ENCODE peak calls at places on chromosome 17, in nine cellular contexts. Y is effector memory CD4-positive, alpha-beta T cell; X is fibroblast of mammary gland; T is NB4; E is GM12865; F is cardiac muscle cell; U is stomach; Z is HAP-1; V is fibroblast of lung. P is an unnamed sample.

GRCh38 chr17:41666336-41666680 is 22.4 kb upstream of the EIF1 start:
- DNase-seq in V (peak; percentile 46), Y (peak; percentile 76), E (peak; percentile 91), Z (peak; percentile 36), T (peak; percentile 36), U (no peak), X (peak; percentile 41), F (no peak), P (no peak)

GRCh38 chr17:41680426-41681040 is 8.2 kb upstream of the EIF1 start:
- DNase-seq in E (no peak), T (no peak), U (no peak), F (no peak), X (no peak), Y (no peak), V (no peak), Z (no peak), P (no peak)

GRCh38 chr17:76688165-76688622 is 22.6 kb downstream of the MXRA7 start:
- DNase-seq in F (no peak), Z (no peak), X (no peak), T (no peak), Y (no peak), U (no peak), E (no peak), V (no peak), P (no peak)

GRCh38 chr17:47320879-47321502 is 2.8 kb upstream of the EFCAB13 start:
- DNase-seq in T (no peak), Z (no peak), X (no peak), U (no peak), F (no peak), E (no peak), V (no peak), Y (no peak), P (no peak)

GRCh38 chr17:72392056-72393010 is 271.5 kb downstream of the SOX9 start:
- DNase-seq in V (peak; percentile 88), U (no peak), T (peak; percentile 32), Y (no peak), X (peak; percentile 96), E (peak; percentile 87), F (no peak), Z (no peak), P (no peak)

GRCh38 chr17:50043290-50044148 is 12.4 kb upstream of the ITGA3 start:
- DNase-seq in T (no peak), E (no peak), Z (no peak), V (no peak), X (peak; percentile 23), Y (no peak), F (no peak), U (peak; percentile 69), P (no peak)

GRCh38 chr17:8152112-8152775 is at the start of gene PER1:
- DNase-seq in X (peak; percentile 97), V (peak; percentile 98), Y (peak; percentile 86), Z (peak; percentile 90), T (peak; percentile 93), U (peak; percentile 97), E (peak; percentile 94), F (peak; percentile 96), P (peak; percentile 94)

GRCh38 chr17:61701978-61702377 is 111.0 kb upstream of the NACA2 start:
- DNase-seq in U (no peak), E (no peak), Y (no peak), V (no peak), X (no peak), T (no peak), Z (no peak), F (no peak), P (no peak)

GRCh38 chr17:57357392-57357784 is 101.1 kb downstream of the MSI2 start:
- DNase-seq in U (peak; percentile 91), E (peak; percentile 63), Y (no peak), X (no peak), F (peak; percentile 27), V (no peak), T (no peak), Z (peak; percentile 11), P (no peak)

GRCh38 chr17:19363460-19364035 is 1.0 kb upstream of the B9D1 start:
- DNase-seq in E (no peak), U (no peak), V (no peak), Z (no peak), Y (no peak), T (no peak), F (no peak), X (no peak), P (no peak)

GRCh38 chr17:71970312-71970711 is 150.5 kb upstream of the SOX9 start:
- DNase-seq in F (no peak), V (no peak), U (no peak), T (no peak), E (peak; percentile 22), X (peak; percentile 43), Z (no peak), Y (no peak), P (no peak)

GRCh38 chr17:9199474-9200196 is 178.3 kb downstream of the NTN1 start:
- DNase-seq in X (peak; percentile 48), Z (no peak), F (no peak), Y (no peak), U (no peak), T (no peak), V (no peak), E (peak; percentile 5), P (no peak)

GRCh38 chr17:4815043-4815675 is 8.2 kb downstream of the PLD2 start:
- DNase-seq in Z (no peak), T (no peak), X (no peak), E (no peak), V (no peak), U (no peak), Y (no peak), F (no peak), P (no peak)

GRCh38 chr17:2020721-2021120 is 4.4 kb downstream of the RTN4RL1 start:
- DNase-seq in Z (no peak), F (no peak), X (no peak), E (no peak), T (no peak), Y (no peak), V (no peak), U (no peak), P (no peak)

GRCh38 chr17:7523033-7523432 is 25.8 kb upstream of the TNFSF12 start:
- DNase-seq in X (peak; percentile 20), T (peak; percentile 39), Z (peak; percentile 80), V (peak; percentile 17), E (peak; percentile 50), Y (no peak), U (peak; percentile 43), F (no peak), P (peak; percentile 52)

GRCh38 chr17:29594441-29595090 is 1.6 kb downstream of the ANKRD13B start:
- DNase-seq in X (no peak), E (no peak), Z (no peak), F (no peak), V (no peak), Y (no peak), U (no peak), T (no peak), P (no peak)

GRCh38 chr17:8123695-8124349 is at the start of gene HES7:
- DNase-seq in T (peak; percentile 14), F (peak; percentile 50), V (peak; percentile 49), E (no peak), Z (peak; percentile 78), X (no peak), Y (no peak), U (no peak), P (no peak)

GRCh38 chr17:6482105-6482455 is 37.8 kb downstream of the PIMREG start:
- DNase-seq in X (no peak), E (no peak), F (no peak), T (no peak), U (no peak), V (no peak), Y (no peak), Z (no peak), P (no peak)

GRCh38 chr17:4703330-4703691 is 626 bp downstream of the PELP1 start:
- DNase-seq in V (no peak), E (no peak), X (no peak), F (no peak), Y (no peak), Z (no peak), U (no peak), T (no peak), P (no peak)

GRCh38 chr17:49985310-49985990 is 9.6 kb downstream of the DLX3 start:
- DNase-seq in E (no peak), F (no peak), Y (no peak), T (peak; percentile 50), V (no peak), U (no peak), Z (no peak), X (no peak), P (no peak)

DNA sequence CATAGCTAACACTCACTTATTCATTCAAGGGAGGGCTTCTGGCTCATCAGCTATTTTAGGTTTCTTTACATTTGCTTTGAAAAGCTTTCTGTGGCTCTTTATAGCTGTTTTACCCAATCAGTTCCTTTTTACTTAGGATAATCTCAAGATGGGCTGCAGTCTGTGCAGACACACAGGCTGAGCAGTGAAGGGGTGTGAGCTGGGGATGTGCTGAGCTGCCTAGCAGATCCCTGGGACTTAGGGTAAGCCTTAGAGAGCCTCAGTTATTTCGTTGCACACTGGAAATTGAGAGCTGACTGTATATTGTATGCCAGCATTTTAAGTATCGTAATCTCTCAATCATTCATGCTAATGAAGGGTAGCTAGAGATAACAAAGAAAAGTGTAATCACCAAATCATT is 30.2 kb upstream of the NOL11 start:
- DNase-seq in F (no peak), U (no peak), T (no peak), Y (no peak), E (no peak), X (no peak), V (no peak), Z (no peak), P (no peak)
- H3K4me3 ChIP-seq in F (no peak overlapping the region), U (no peak overlapping the region), T (no peak overlapping the region), Y (no peak overlapping the region), E (no peak overlapping the region), X (no peak overlapping the region), V (no peak overlapping the region), Z (no peak overlapping the region), P (no peak overlapping the region)

DNA sequence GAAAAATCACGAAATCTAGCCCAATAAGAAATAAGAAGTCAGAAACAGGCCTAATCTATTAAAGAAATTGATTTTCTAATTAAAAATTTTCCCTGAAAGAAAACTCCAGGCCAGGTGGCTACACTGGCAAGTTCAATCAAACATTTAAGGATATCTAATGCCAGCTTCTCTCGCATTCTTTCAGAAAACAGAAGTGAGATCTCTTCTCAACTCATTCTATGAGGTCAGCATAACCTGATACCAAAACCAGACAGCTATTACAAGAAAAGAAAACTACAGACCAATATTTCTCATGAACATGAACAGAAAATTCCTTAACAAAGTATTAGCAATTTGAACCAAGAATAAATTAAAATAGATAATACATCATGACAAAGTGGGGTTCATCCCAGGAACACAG is 52.4 kb downstream of the AXIN2 start:
- DNase-seq in Z (no peak), F (no peak), V (no peak), E (peak; percentile 39), X (no peak), U (no peak), T (no peak), Y (no peak), P (no peak)
- H3K4me3 ChIP-seq in Z (no peak overlapping the region), F (no peak overlapping the region), V (no peak overlapping the region), E (no peak overlapping the region), X (no peak overlapping the region), U (no peak overlapping the region), T (no peak overlapping the region), Y (no peak overlapping the region), P (no peak overlapping the region)

GRCh38 chr17:43033947-43034622 is 9.1 kb downstream of the RND2 start:
- DNase-seq in E (no peak), T (no peak), U (no peak), Z (peak; percentile 33), F (peak; percentile 54), Y (no peak), X (no peak), V (no peak), P (no peak)
- H3K4me3 ChIP-seq in E (no peak overlapping the region), T (no peak overlapping the region), U (no peak overlapping the region), Z (no peak overlapping the region), F (no peak overlapping the region), Y (no peak overlapping the region), X (no peak overlapping the region), V (no peak overlapping the region), P (no peak overlapping the region)

GRCh38 chr17:82329683-82330321 is 3.8 kb downstream of the SECTM1 start:
- DNase-seq in X (no peak), Z (no peak), E (no peak), U (no peak), Y (no peak), F (no peak), T (no peak), V (no peak), P (no peak)
- H3K4me3 ChIP-seq in X (no peak overlapping the region), Z (no peak overlapping the region), E (no peak overlapping the region), U (no peak overlapping the region), Y (no peak overlapping the region), F (no peak overlapping the region), T (no peak overlapping the region), V (no peak overlapping the region), P (no peak overlapping the region)

P was measured in CD4-positive, alpha-beta memory T cell.